ENCODE peak calls at places on chromosomes 12 and 14, in nine cellular contexts. Z, K, D, U, M, W, P, C and O are unnamed samples.
A peak's percentile ranks its signal among the peaks of the same experiment; 100 is the strongest.

GRCh38 chr12:65825573-65826512 is 1.6 kb downstream of the HMGA2 start:
- DNase-seq in Z (no peak), K (peak; percentile 4), D (peak; percentile 42), U (no peak), M (peak; percentile 54), W (peak; percentile 44), P (peak; percentile 82), C (no peak), O (no peak)

GRCh38 chr12:77218278-77218677 is 152.9 kb upstream of the E2F7 start:
- DNase-seq in Z (no peak), K (no peak), D (no peak), U (no peak), M (no peak), W (no peak), P (no peak), C (no peak), O (no peak)

GRCh38 chr12:132253698-132254480 is 75.5 kb downstream of the GALNT9 start:
- DNase-seq in Z (no peak), K (no peak), D (no peak), U (no peak), M (no peak), W (no peak), P (no peak), C (no peak), O (no peak)

GRCh38 chr12:49888461-49889151 is 15.1 kb downstream of the FAIM2 start:
- DNase-seq in Z (no peak), K (no peak), D (no peak), U (no peak), M (no peak), W (no peak), P (no peak), C (no peak), O (peak; percentile 63)

GRCh38 chr14:64704145-64704742 is at the start of gene PLEKHG3:
- DNase-seq in Z (peak; percentile 26), K (peak; percentile 80), D (peak; percentile 91), U (peak; percentile 83), M (peak; percentile 72), W (peak; percentile 68), P (peak; percentile 93), C (no peak), O (peak; percentile 78)

GRCh38 chr14:23141706-23142467 is 22.8 kb upstream of the CEBPE start:
- DNase-seq in Z (no peak), K (peak; percentile 80), D (peak; percentile 81), U (no peak), M (peak; percentile 78), W (peak; percentile 88), P (no peak), C (peak; percentile 75), O (peak; percentile 69)

GRCh38 chr12:109734219-109735000 is 20.8 kb downstream of the FAM222A start:
- DNase-seq in Z (no peak), K (peak; percentile 45), D (peak; percentile 42), U (peak; percentile 46), M (peak; percentile 45), W (no peak), P (peak; percentile 84), C (no peak), O (no peak)

GRCh38 chr12:120529641-120530314 is 820 bp upstream of the COQ5 start:
- DNase-seq in Z (no peak), K (no peak), D (no peak), U (no peak), M (peak; percentile 50), W (peak; percentile 49), P (peak; percentile 65), C (no peak), O (peak; percentile 52)

GRCh38 chr12:70895956-70896355 is 24.6 kb downstream of the PTPRR start:
- DNase-seq in Z (no peak), K (no peak), D (no peak), U (no peak), M (no peak), W (no peak), P (no peak), C (no peak), O (no peak)

GRCh38 chr12:121467638-121468403 is 67.9 kb downstream of the RNF34 start:
- DNase-seq in Z (no peak), K (peak; percentile 27), D (peak; percentile 69), U (peak; percentile 81), M (peak; percentile 17), W (no peak), P (peak; percentile 85), C (no peak), O (peak; percentile 17)

GRCh38 chr12:288687-289086 is 26.1 kb upstream of the SLC6A13 start:
- DNase-seq in Z (no peak), K (no peak), D (no peak), U (no peak), M (peak; percentile 62), W (peak; percentile 78), P (no peak), C (peak; percentile 64), O (no peak)

GRCh38 chr14:94971750-94972149 is 185.6 kb downstream of the DICER1 start:
- DNase-seq in Z (no peak), K (peak; percentile 39), D (peak; percentile 57), U (no peak), M (peak; percentile 8), W (peak; percentile 60), P (no peak), C (peak; percentile 12), O (peak; percentile 54)

GRCh38 chr12:51246254-51246853 is 7.7 kb downstream of the DAZAP2 start:
- DNase-seq in Z (no peak), K (peak; percentile 29), D (no peak), U (no peak), M (peak; percentile 85), W (peak; percentile 60), P (no peak), C (no peak), O (no peak)

GRCh38 chr14:31835049-31835448 is 242.1 kb upstream of the ARHGAP5 start:
- DNase-seq in Z (no peak), K (no peak), D (no peak), U (no peak), M (no peak), W (no peak), P (no peak), C (no peak), O (no peak)

GRCh38 chr14:95388699-95389098 is 69.0 kb upstream of the CLMN start:
- DNase-seq in Z (no peak), K (no peak), D (no peak), U (no peak), M (peak; percentile 39), W (no peak), P (no peak), C (no peak), O (no peak)

GRCh38 chr12:107439101-107439738 is 246.4 kb upstream of the PWP1 start:
- DNase-seq in Z (no peak), K (no peak), D (no peak), U (no peak), M (no peak), W (no peak), P (no peak), C (no peak), O (no peak)

GRCh38 chr14:52907949-52908348 is 42.9 kb downstream of the FERMT2 start:
- DNase-seq in Z (no peak), K (no peak), D (no peak), U (no peak), M (no peak), W (no peak), P (no peak), C (no peak), O (no peak)

GRCh38 chr12:97275261-97276197 is 187.1 kb upstream of the RMST start:
- DNase-seq in Z (no peak), K (no peak), D (no peak), U (no peak), M (no peak), W (no peak), P (peak; percentile 36), C (no peak), O (peak; percentile 17)
- H3K4me3 ChIP-seq in Z (no peak overlapping the region), K (no peak overlapping the region), D (no peak overlapping the region), U (no peak overlapping the region), M (no peak overlapping the region), W (no peak overlapping the region), P (peak overlapping the region; percentile 31), C (peak overlapping the region; percentile 7), O (no peak overlapping the region)

DNA sequence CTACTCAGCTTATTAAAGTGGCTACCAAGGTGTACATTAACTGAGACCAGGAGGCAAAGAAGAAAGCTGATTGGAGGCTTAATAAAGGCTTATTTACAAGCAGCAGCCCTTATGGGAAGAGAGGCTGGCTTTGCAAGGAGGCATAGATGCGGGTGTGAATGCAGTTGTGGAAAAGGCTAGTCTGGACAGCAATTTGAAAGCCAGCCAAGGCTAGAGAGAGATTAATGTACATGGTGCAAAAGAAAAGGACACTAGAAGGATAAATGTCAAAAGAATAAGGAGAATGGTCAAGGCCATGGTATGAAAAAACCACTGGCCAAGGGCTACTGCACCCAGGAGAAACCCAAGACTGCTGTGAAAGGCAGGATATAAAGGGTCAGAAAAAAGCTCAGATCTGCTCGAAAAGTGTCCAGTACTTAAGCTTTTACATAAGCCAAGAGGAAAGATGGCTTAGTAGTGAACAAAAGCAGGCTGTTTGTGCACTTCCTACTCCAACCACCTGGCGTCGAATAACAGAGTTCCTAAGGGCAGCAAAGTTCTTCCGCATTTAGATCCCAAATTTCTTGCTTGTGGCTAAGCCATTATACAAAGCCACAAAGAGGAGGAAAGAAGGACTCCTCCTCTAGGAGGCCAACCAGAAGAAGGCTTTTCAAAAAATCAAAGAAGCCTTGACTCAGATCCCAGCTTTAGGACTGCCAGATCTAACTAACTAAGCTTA is 24.0 kb downstream of the KLRK1 start:
- DNase-seq in Z (no peak), K (no peak), D (no peak), U (no peak), M (peak; percentile 55), W (peak; percentile 34), P (no peak), C (no peak), O (no peak)
- H3K4me3 ChIP-seq in Z (peak overlapping the region; percentile 72), K (peak overlapping the region; percentile 78), D (peak overlapping the region; percentile 59), U (peak overlapping the region; percentile 77), M (peak overlapping the region; percentile 59), W (peak overlapping the region; percentile 79), P (peak overlapping the region; percentile 58), C (peak overlapping the region; percentile 45), O (peak overlapping the region; percentile 57)

DNA sequence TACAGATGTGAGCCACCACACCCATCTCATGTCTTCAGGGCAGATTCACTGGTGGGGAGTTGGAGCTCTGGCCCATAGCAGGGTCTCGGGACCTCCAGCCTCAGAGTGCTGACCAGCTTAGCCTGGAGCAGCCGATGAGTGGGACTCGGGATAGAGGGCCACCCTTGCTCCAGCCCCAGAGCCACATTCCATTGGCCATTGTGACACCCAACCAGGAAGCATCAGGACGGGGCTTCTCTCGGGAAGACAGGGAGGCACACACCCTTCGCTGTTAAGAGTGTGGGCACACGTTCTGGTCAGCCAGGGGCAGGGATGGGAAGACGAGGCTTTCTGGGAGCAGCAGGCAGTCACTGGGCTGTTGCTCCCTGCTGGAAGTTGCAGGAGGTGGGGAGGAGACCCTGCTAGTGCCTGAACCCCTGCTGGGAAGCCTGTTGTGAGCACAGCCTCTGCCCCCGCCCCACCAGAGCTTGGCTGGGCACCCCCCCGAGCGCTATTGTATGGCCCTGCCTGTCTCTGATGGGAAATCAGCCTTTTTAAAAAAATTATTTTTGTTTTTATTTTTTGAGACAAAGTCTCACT is 1.6 kb downstream of the ADGRD1 start:
- DNase-seq in Z (no peak), K (no peak), D (no peak), U (no peak), M (no peak), W (peak; percentile 27), P (no peak), C (no peak), O (no peak)
- H3K4me3 ChIP-seq in Z (no peak overlapping the region), K (peak overlapping the region; percentile 55), D (peak overlapping the region; percentile 53), U (peak overlapping the region; percentile 48), M (no peak overlapping the region), W (peak overlapping the region; percentile 63), P (no peak overlapping the region), C (no peak overlapping the region), O (no peak overlapping the region)

DNA sequence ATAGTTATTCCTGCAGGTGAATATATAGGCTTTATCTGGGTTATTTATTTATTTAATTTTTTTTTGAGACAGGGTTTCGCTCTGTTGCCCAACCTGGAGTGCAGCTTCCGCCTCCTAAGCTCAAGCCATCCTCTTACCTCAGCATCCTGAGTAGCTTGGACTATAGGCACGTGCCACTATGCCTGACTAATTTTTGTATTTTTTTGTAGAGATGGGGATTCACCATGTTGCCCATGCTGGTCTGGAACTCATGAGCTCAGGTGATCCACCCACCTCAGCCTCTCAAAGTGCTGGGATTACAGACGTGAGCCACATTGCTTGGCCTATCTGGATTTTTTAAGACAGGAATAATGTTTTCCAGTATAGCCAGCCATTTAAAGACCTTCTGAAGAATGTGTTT is 2.0 kb downstream of the RAN start:
- DNase-seq in Z (no peak), K (no peak), D (no peak), U (no peak), M (no peak), W (no peak), P (no peak), C (no peak), O (no peak)
- H3K4me3 ChIP-seq in Z (no peak overlapping the region), K (peak overlapping the region; percentile 89), D (no peak overlapping the region), U (no peak overlapping the region), M (peak overlapping the region; percentile 74), W (peak overlapping the region; percentile 82), P (peak overlapping the region; percentile 85), C (no peak overlapping the region), O (no peak overlapping the region)